ENCODE peak calls at places on chromosomes 5 and 9, in eight cellular contexts. I is Peyer's patch, F is PC-3, Z is tibial nerve, T is heart right ventricle, C is esophagus muscularis mucosa, L is pancreas, E is stomach. R is an unnamed sample.
A peak's percentile ranks its signal among the peaks of the same experiment; 100 is the strongest.

GRCh38 chr5:143775258-143775657 is 36.7 kb upstream of the HMHB1 start:
- DNase-seq in E (no peak), I (no peak), C (no peak), F (peak; percentile 22), T (no peak), L (no peak), Z (no peak), R (no peak)

GRCh38 chr9:68844623-68845612 is 139.9 kb downstream of the PIP5K1B start:
- DNase-seq in I (peak; percentile 68), Z (peak; percentile 18), T (peak; percentile 32), L (peak; percentile 22), F (peak; percentile 24), C (no peak), E (peak; percentile 38), R (no peak)

GRCh38 chr9:70998962-70999361 is 122.5 kb downstream of the TRPM3 start:
- DNase-seq in C (no peak), F (no peak), Z (no peak), T (no peak), I (no peak), E (no peak), L (no peak), R (no peak)

GRCh38 chr5:96936431-96937221 is 746 bp downstream of the LNPEP start:
- DNase-seq in T (peak; percentile 37), C (no peak), E (peak; percentile 46), F (peak; percentile 25), I (peak; percentile 83), L (peak; percentile 46), Z (peak; percentile 13), R (peak; percentile 52)

GRCh38 chr5:34439601-34440000 is 216.5 kb upstream of the RAI14 start:
- DNase-seq in Z (no peak), F (no peak), I (no peak), E (no peak), T (no peak), C (no peak), L (no peak), R (no peak)

GRCh38 chr9:89839427-89839826 is 234.6 kb downstream of the GADD45G start:
- DNase-seq in Z (no peak), F (no peak), E (no peak), C (peak; percentile 79), I (no peak), T (no peak), L (no peak), R (no peak)

GRCh38 chr5:82074968-82075367 is 103.1 kb downstream of the ATG10 start:
- DNase-seq in T (no peak), Z (no peak), E (no peak), L (no peak), F (no peak), I (no peak), C (no peak), R (no peak)

GRCh38 chr5:117803533-117803932 is 1184.8 kb downstream of the DTWD2 start:
- DNase-seq in L (no peak), F (no peak), T (no peak), I (no peak), Z (no peak), E (no peak), C (no peak), R (no peak)

GRCh38 chr5:44862808-44863207 is 54.1 kb downstream of the MRPS30 start:
- DNase-seq in L (no peak), C (no peak), E (no peak), Z (no peak), I (no peak), F (peak; percentile 68), T (no peak), R (no peak)

GRCh38 chr5:159509002-159509660 is 178.8 kb upstream of the IL12B start:
- DNase-seq in F (no peak), L (no peak), T (no peak), E (no peak), C (no peak), Z (no peak), I (no peak), R (no peak)

GRCh38 chr5:30736642-30737041 is 456.8 kb upstream of the CDH6 start:
- DNase-seq in C (no peak), I (no peak), F (no peak), L (no peak), Z (no peak), E (no peak), T (no peak), R (no peak)

GRCh38 chr9:110142253-110142652 is 65.7 kb downstream of the C9orf152 start:
- DNase-seq in I (no peak), Z (no peak), F (no peak), E (no peak), T (no peak), L (no peak), C (no peak), R (no peak)

GRCh38 chr5:144189800-144190429 is 19.2 kb downstream of the KCTD16 start:
- DNase-seq in F (peak; percentile 57), E (peak; percentile 40), Z (no peak), L (no peak), T (no peak), I (peak; percentile 87), C (no peak), R (peak; percentile 92)

GRCh38 chr9:7273575-7273974 is 515.8 kb downstream of the KDM4C start:
- DNase-seq in Z (no peak), L (no peak), C (no peak), F (peak; percentile 15), I (no peak), E (no peak), T (no peak), R (no peak)

GRCh38 chr9:65437724-65438123 is 152.7 kb upstream of the FOXD4L5 start:
- DNase-seq in E (no peak), F (no peak), I (no peak), Z (no peak), L (no peak), C (no peak), T (no peak), R (no peak)

GRCh38 chr9:100216178-100216787 is 117.2 kb downstream of the INVS start:
- DNase-seq in F (peak; percentile 67), C (no peak), E (peak; percentile 66), Z (peak; percentile 53), T (no peak), I (peak; percentile 85), L (peak; percentile 67), R (peak; percentile 42)

GRCh38 chr9:112041536-112042243 is 133.4 kb downstream of the SUSD1 start:
- DNase-seq in F (peak; percentile 96), I (no peak), C (no peak), E (no peak), Z (no peak), T (no peak), L (no peak), R (no peak)

GRCh38 chr5:1754531-1755220 is 45.0 kb downstream of the MRPL36 start:
- DNase-seq in F (no peak), C (no peak), T (no peak), Z (no peak), E (peak; percentile 14), L (no peak), I (peak; percentile 27), R (no peak)

GRCh38 chr5:32565143-32565542 is 20.2 kb upstream of the SUB1 start:
- DNase-seq in I (no peak), F (no peak), L (no peak), C (no peak), Z (no peak), T (no peak), E (no peak), R (no peak)
- H3K4me1 ChIP-seq in I (no peaks in the 10 kb centered on the region), F (no peaks in the 10 kb centered on the region), L (no peaks in the 10 kb centered on the region), C (no peaks in the 10 kb centered on the region), Z (no peaks in the 10 kb centered on the region), T (no peaks in the 10 kb centered on the region), E (no peaks in the 10 kb centered on the region), R (no peaks in the 10 kb centered on the region)

GRCh38 chr9:124828679-124829669 is 24.3 kb upstream of the WDR38 start:
- DNase-seq in L (no peak), Z (no peak), E (no peak), F (no peak), C (no peak), T (no peak), I (no peak), R (no peak)

GRCh38 chr9:124834586-124834985 is 18.7 kb upstream of the WDR38 start:
- DNase-seq in L (no peak), C (no peak), F (peak; percentile 85), I (peak; percentile 83), T (no peak), E (no peak), Z (no peak), R (no peak)

GRCh38 chr9:124830593-124830992 is 22.7 kb upstream of the WDR38 start:
- DNase-seq in F (no peak), T (no peak), I (no peak), C (no peak), L (no peak), E (no peak), Z (no peak), R (no peak)

GRCh38 chr9:124835026-124835501 is 18.2 kb upstream of the WDR38 start:
- DNase-seq in C (no peak), F (peak; percentile 81), Z (peak; percentile 72), E (peak; percentile 89), T (peak; percentile 89), I (peak; percentile 81), L (peak; percentile 82), R (no peak)

DNA sequence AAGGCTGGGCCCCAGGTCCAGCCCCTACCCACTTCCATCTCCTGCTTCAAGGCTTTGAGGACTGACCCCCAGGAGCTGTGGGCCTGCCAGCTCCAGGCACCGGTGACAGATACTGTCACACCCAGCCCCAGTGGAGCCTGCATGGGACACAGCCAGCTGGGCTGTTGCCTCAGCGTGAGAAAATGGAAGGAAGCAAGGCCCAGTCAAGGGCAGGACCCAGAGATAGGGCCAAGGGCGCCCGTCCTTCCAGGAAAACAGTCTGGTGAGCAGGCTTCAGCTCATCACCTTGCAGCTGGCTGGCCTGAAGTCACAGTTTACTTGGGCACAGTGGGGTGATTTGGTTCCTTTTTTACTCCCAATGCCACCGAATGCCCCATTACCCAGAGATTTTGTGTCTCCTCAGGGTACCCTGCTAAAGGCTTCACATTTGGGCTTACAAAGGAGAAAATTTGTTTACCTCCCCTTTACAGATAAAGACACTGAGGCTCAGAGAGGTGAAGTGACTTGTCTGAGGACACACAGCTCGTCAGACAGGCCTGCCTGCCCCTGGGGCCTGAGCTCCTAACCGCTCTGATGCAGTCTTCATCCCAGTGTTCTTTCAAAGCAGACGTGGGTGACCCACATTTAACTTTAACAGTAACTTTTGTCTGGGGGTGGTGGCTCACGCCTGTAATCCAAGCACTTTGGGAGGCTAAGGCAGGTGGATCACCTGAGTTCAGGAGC is 21.5 kb upstream of the WDR38 start:
- DNase-seq in F (no peak), E (peak; percentile 60), Z (no peak), T (peak; percentile 83), I (no peak), C (no peak), L (peak; percentile 61), R (no peak)
- H3K27ac ChIP-seq in F (no peak overlapping the region), E (peak overlapping the region; percentile 62), Z (no peak overlapping the region), T (peak overlapping the region; percentile 81), I (peak overlapping the region; percentile 72), C (peak overlapping the region; percentile 2), L (peak overlapping the region; percentile 49), R (no peak overlapping the region)

GRCh38 chr9:133476941-133477340 is 2.0 kb downstream of the SLC2A6 start:
- DNase-seq in L (no peak), I (no peak), C (no peak), Z (no peak), F (no peak), T (peak; percentile 14), E (no peak), R (no peak)
- H3K4me3 ChIP-seq in L (no peak overlapping the region), I (no peak overlapping the region), C (no peak overlapping the region), Z (no peak overlapping the region), F (no peak overlapping the region), T (no peak overlapping the region), E (no peak overlapping the region), R (no peak overlapping the region)

DNA sequence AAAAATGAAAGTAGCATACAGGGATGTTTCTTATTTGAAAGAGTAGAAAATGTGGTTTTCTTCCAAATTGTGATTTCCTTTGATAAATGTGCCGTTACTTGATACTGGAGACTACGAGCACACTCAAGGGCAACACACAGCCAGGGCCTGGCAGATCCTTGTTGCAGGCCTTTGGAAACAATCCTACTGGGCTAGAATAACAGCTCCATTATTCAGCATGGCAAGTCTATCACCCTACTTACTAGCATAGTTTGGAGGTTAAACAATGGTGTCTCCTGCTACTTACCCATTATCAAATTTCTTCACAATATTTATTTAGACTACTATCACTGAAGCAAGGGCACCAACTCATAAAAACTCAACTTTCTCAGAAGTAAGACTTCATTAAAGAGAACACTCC is 140.8 kb upstream of the ZNF608 start:
- DNase-seq in I (no peak), E (no peak), T (no peak), L (no peak), Z (no peak), F (no peak), C (no peak), R (no peak)
- H3K4me1 ChIP-seq in I (no peaks in the 10 kb centered on the region), E (peaks cover 39% of the 10 kb centered on the region), T (peaks cover 4% of the 10 kb centered on the region), L (peaks cover 49% of the 10 kb centered on the region), Z (peaks cover 9% of the 10 kb centered on the region), F (peaks cover 3% of the 10 kb centered on the region), C (peaks cover 28% of the 10 kb centered on the region), R (no peaks in the 10 kb centered on the region)

R was measured in CD8-positive, alpha-beta memory T cell.